ENCODE peak calls at places on chromosomes 4 and X, in four cellular contexts. One of them, this sample, is unnamed.

GRCh38 chr4:11904117-11904535 is 475.4 kb upstream of the HS3ST1 start:
- DNase-seq in AG09309: no peak
- DNase-seq in suprapubic skin: no peak
- DNase-seq in fibroblast of the aortic adventitia: peak
- DNase-seq in this sample: no peak

GRCh38 chr4:96598465-96598864 is 758.6 kb downstream of the PDHA2 start:
- DNase-seq in AG09309: no peak
- DNase-seq in fibroblast of the aortic adventitia: no peak
- DNase-seq in suprapubic skin: no peak
- DNase-seq in this sample: no peak

GRCh38 chr4:52931238-52931637 is 69.1 kb downstream of the RASL11B start:
- DNase-seq in AG09309: no peak
- DNase-seq in fibroblast of the aortic adventitia: no peak
- DNase-seq in suprapubic skin: no peak
- DNase-seq in this sample: no peak

GRCh38 chrX:9997524-9997923 is 30.4 kb downstream of the CLDN34 start:
- DNase-seq in fibroblast of the aortic adventitia: no peak
- DNase-seq in AG09309: no peak
- DNase-seq in suprapubic skin: no peak
- DNase-seq in this sample: no peak

GRCh38 chrX:125507119-125507518 is 187.4 kb downstream of the TEX13C start:
- DNase-seq in AG09309: no peak
- DNase-seq in suprapubic skin: no peak
- DNase-seq in fibroblast of the aortic adventitia: peak
- DNase-seq in this sample: no peak

GRCh38 chr4:169311643-169312365 is 41.0 kb upstream of the SH3RF1 start:
- DNase-seq in suprapubic skin: no peak
- DNase-seq in AG09309: no peak
- DNase-seq in fibroblast of the aortic adventitia: peak
- DNase-seq in this sample: no peak

GRCh38 chr4:98674404-98675173 is 16.2 kb upstream of the TSPAN5 start:
- DNase-seq in suprapubic skin: no peak
- DNase-seq in AG09309: no peak
- DNase-seq in fibroblast of the aortic adventitia: peak
- DNase-seq in this sample: no peak

GRCh38 chrX:10175317-10175871 is 18.6 kb downstream of the CLCN4 start:
- DNase-seq in AG09309: peak
- DNase-seq in fibroblast of the aortic adventitia: peak
- DNase-seq in suprapubic skin: no peak
- DNase-seq in this sample: no peak

GRCh38 chr4:81635128-81635527 is 163.4 kb upstream of the RASGEF1B start:
- DNase-seq in fibroblast of the aortic adventitia: no peak
- DNase-seq in AG09309: no peak
- DNase-seq in suprapubic skin: no peak
- DNase-seq in this sample: no peak

GRCh38 chrX:105822138-105823091 is at the start of gene NRK:
- DNase-seq in AG09309: no peak
- DNase-seq in suprapubic skin: peak
- DNase-seq in fibroblast of the aortic adventitia: no peak
- DNase-seq in this sample: no peak

GRCh38 chr4:54118850-54119589 is 19.1 kb downstream of the GSX2 start:
- DNase-seq in suprapubic skin: no peak
- DNase-seq in AG09309: no peak
- DNase-seq in fibroblast of the aortic adventitia: no peak
- DNase-seq in this sample: no peak

GRCh38 chr4:1855334-1856070 is 454 bp downstream of the LETM1 start:
- DNase-seq in AG09309: no peak
- DNase-seq in suprapubic skin: no peak
- DNase-seq in fibroblast of the aortic adventitia: no peak
- DNase-seq in this sample: no peak

GRCh38 chr4:3009422-3009821 is 46.1 kb downstream of the GRK4 start:
- DNase-seq in fibroblast of the aortic adventitia: peak
- DNase-seq in suprapubic skin: peak
- DNase-seq in AG09309: no peak
- DNase-seq in this sample: no peak

GRCh38 chrX:8194216-8194615 is 23.1 kb upstream of the VCX2 start:
- DNase-seq in fibroblast of the aortic adventitia: no peak
- DNase-seq in AG09309: no peak
- DNase-seq in suprapubic skin: no peak
- DNase-seq in this sample: no peak

GRCh38 chrX:2401590-2402360 is 99.0 kb downstream of the DHRSX start:
- DNase-seq in AG09309: no peak
- DNase-seq in suprapubic skin: peak
- DNase-seq in fibroblast of the aortic adventitia: no peak
- DNase-seq in this sample: no peak

GRCh38 chr4:4762909-4763814 is 96.3 kb upstream of the MSX1 start:
- DNase-seq in AG09309: peak
- DNase-seq in suprapubic skin: no peak
- DNase-seq in fibroblast of the aortic adventitia: peak
- DNase-seq in this sample: no peak

GRCh38 chr4:1711055-1711905 is 839 bp downstream of the SLBP start:
- DNase-seq in AG09309: no peak
- DNase-seq in suprapubic skin: no peak
- DNase-seq in fibroblast of the aortic adventitia: peak
- DNase-seq in this sample: no peak

GRCh38 chr4:1556541-1557220 is 127.4 kb downstream of the FAM53A start:
- DNase-seq in fibroblast of the aortic adventitia: no peak
- DNase-seq in suprapubic skin: no peak
- DNase-seq in AG09309: no peak
- DNase-seq in this sample: no peak

GRCh38 chr4:69970071-69970470 is 4.5 kb upstream of the CSN2 start:
- DNase-seq in fibroblast of the aortic adventitia: no peak
- DNase-seq in AG09309: no peak
- DNase-seq in suprapubic skin: no peak
- DNase-seq in this sample: no peak

GRCh38 chrX:10017866-10018265 is 50.7 kb downstream of the CLDN34 start:
- DNase-seq in AG09309: peak
- DNase-seq in suprapubic skin: no peak
- DNase-seq in fibroblast of the aortic adventitia: peak
- DNase-seq in this sample: no peak

GRCh38 chr4:183658362-183659028 is 490 bp downstream of the RWDD4 start:
- DNase-seq in fibroblast of the aortic adventitia: peak
- DNase-seq in AG09309: no peak
- DNase-seq in suprapubic skin: no peak
- DNase-seq in this sample: no peak

GRCh38 chr4:86810867-86811266 is 38.3 kb downstream of the SLC10A6 start:
- DNase-seq in AG09309: no peak
- DNase-seq in suprapubic skin: no peak
- DNase-seq in fibroblast of the aortic adventitia: no peak
- DNase-seq in this sample: no peak

GRCh38 chr4:8410641-8411271 is 29.8 kb downstream of the ACOX3 start:
- DNase-seq in AG09309: no peak
- DNase-seq in suprapubic skin: no peak
- DNase-seq in fibroblast of the aortic adventitia: peak
- DNase-seq in this sample: no peak

GRCh38 chrX:9662148-9662547 is 103.5 kb downstream of the GPR143 start:
- DNase-seq in fibroblast of the aortic adventitia: peak
- DNase-seq in suprapubic skin: no peak
- DNase-seq in AG09309: peak
- DNase-seq in this sample: no peak

GRCh38 chrX:46713672-46714487 is 45.0 kb downstream of the SLC9A7 start:
- DNase-seq in fibroblast of the aortic adventitia: peak
- DNase-seq in suprapubic skin: no peak
- DNase-seq in AG09309: no peak
- DNase-seq in this sample: no peak

GRCh38 chr4:6834867-6835266 is 52.3 kb downstream of the KIAA0232 start:
- DNase-seq in AG09309: no peak
- DNase-seq in suprapubic skin: no peak
- DNase-seq in fibroblast of the aortic adventitia: no peak
- DNase-seq in this sample: no peak

This sample was measured in effector CD8-positive, alpha-beta T cell.